ENCODE peak calls at places on chromosomes 4 and X, in five cellular contexts. F is right lobe of liver, Q is HCT116, U is astrocyte of the spinal cord, L is coronary artery. Y is an unnamed sample.

GRCh38 chr4:17077105-17077504 is 178.7 kb upstream of the LDB2 start:
- DNase-seq in F (no peak), Q (no peak), U (no peak), L (no peak), Y (no peak)

GRCh38 chr4:89640620-89641366 is 196.2 kb downstream of the SNCA start:
- DNase-seq in F (peak; percentile 61), Q (peak; percentile 68), U (peak; percentile 63), L (no peak), Y (peak; percentile 61)

GRCh38 chr4:2104556-2105345 is 45.6 kb downstream of the NAT8L start:
- DNase-seq in F (no peak), Q (no peak), U (no peak), L (no peak), Y (no peak)

GRCh38 chr4:187268940-187269339 is 545.3 kb upstream of the FAT1 start:
- DNase-seq in F (no peak), Q (no peak), U (peak; percentile 16), L (no peak), Y (no peak)

GRCh38 chr4:107219681-107220080 is 183.6 kb upstream of the DKK2 start:
- DNase-seq in F (no peak), Q (no peak), U (peak; percentile 47), L (no peak), Y (no peak)

GRCh38 chr4:102815981-102816380 is 11.4 kb downstream of the UBE2D3 start:
- DNase-seq in F (no peak), Q (no peak), U (peak; percentile 86), L (no peak), Y (no peak)

GRCh38 chrX:24294619-24295018 is 19.2 kb downstream of the SUPT20HL2 start:
- DNase-seq in F (no peak), Q (no peak), U (no peak), L (no peak), Y (no peak)

GRCh38 chrX:20593836-20594235 is 327.1 kb upstream of the RPS6KA3 start:
- DNase-seq in F (no peak), Q (no peak), U (no peak), L (no peak), Y (no peak)

GRCh38 chr4:15479089-15479912 is 9.6 kb downstream of the CC2D2A start:
- DNase-seq in F (peak; percentile 57), Q (peak; percentile 82), U (peak; percentile 90), L (peak; percentile 83), Y (no peak)

GRCh38 chr4:43089730-43090129 is 197.2 kb downstream of the GRXCR1 start:
- DNase-seq in F (no peak), Q (no peak), U (peak; percentile 77), L (no peak), Y (no peak)

GRCh38 chr4:185396724-185397402 is at the start of gene ANKRD37:
- DNase-seq in F (peak; percentile 82), Q (no peak), U (peak; percentile 69), L (peak; percentile 81), Y (no peak)

GRCh38 chr4:155608231-155608885 is 58.3 kb upstream of the GUCY1A1 start:
- DNase-seq in F (no peak), Q (no peak), U (no peak), L (no peak), Y (no peak)

GRCh38 chrX:150683536-150684146 is 9.6 kb upstream of the MTMR1 start:
- DNase-seq in F (no peak), Q (peak; percentile 12), U (peak; percentile 12), L (no peak), Y (no peak)

GRCh38 chr4:13912966-13913365 is 285.4 kb upstream of the BOD1L1 start:
- DNase-seq in F (no peak), Q (no peak), U (no peak), L (no peak), Y (no peak)

GRCh38 chr4:13665711-13666660 is 38.5 kb upstream of the BOD1L1 start:
- DNase-seq in F (no peak), Q (no peak), U (no peak), L (no peak), Y (no peak)

GRCh38 chr4:14532436-14532835 is 469.8 kb upstream of the CPEB2 start:
- DNase-seq in F (no peak), Q (no peak), U (no peak), L (no peak), Y (no peak)

GRCh38 chr4:79334341-79334740 is 8.5 kb upstream of the NAA11 start:
- DNase-seq in F (no peak), Q (no peak), U (no peak), L (no peak), Y (no peak)

GRCh38 chrX:130680164-130681035 is 222.6 kb downstream of the ENOX2 start:
- DNase-seq in F (no peak), Q (no peak), U (peak; percentile 9), L (no peak), Y (no peak)

GRCh38 chrX:23331701-23332100 is 2.9 kb upstream of the PTCHD1 start:
- DNase-seq in F (no peak), Q (no peak), U (no peak), L (no peak), Y (no peak)

GRCh38 chr4:139743027-139743426 is 77.4 kb downstream of the MGST2 start:
- DNase-seq in F (no peak), Q (no peak), U (no peak), L (no peak), Y (no peak)

GRCh38 chrX:6021316-6022091 is 207.2 kb downstream of the NLGN4X start:
- DNase-seq in F (no peak), Q (no peak), U (peak; percentile 44), L (no peak), Y (no peak)

GRCh38 chr4:33467291-33467690 is 2747.1 kb downstream of the PCDH7 start:
- DNase-seq in F (no peak), Q (no peak), U (no peak), L (no peak), Y (no peak)

GRCh38 chr4:48255130-48255958 is 14.3 kb downstream of the TEC start:
- DNase-seq in F (no peak), Q (no peak), U (no peak), L (no peak), Y (no peak)

GRCh38 chr4:176422031-176422430 is 102.3 kb downstream of the SPCS3 start:
- DNase-seq in F (no peak), Q (no peak), U (no peak), L (no peak), Y (no peak)

GRCh38 chr4:153220709-153221367 is 16.6 kb downstream of the TRIM2 start:
- DNase-seq in F (no peak), Q (no peak), U (no peak), L (no peak), Y (no peak)

GRCh38 chr4:168221298-168221697 is 97.3 kb downstream of the DDX60 start:
- DNase-seq in F (no peak), Q (no peak), U (peak; percentile 72), L (no peak), Y (no peak)

GRCh38 chrX:108699368-108699767 is 37.0 kb downstream of the IRS4 start:
- DNase-seq in F (no peak), Q (peak; percentile 16), U (peak; percentile 36), L (no peak), Y (no peak)

GRCh38 chr4:94256833-94257232 is 49.2 kb downstream of the SMARCAD1 start:
- DNase-seq in F (no peak), Q (no peak), U (no peak), L (no peak), Y (no peak)
- TF ChIP-seq CTCF in F (peak; percentile 16), Q (peak; percentile 26), U (peak; percentile 35), L (no peak), Y (peak; percentile 74)

GRCh38 chr4:37244583-37245390 is at the start of gene NWD2:
- DNase-seq in F (no peak), Q (no peak), U (peak; percentile 4), L (no peak), Y (peak; percentile 86)

GRCh38 chr4:37241646-37242045 is 2.9 kb upstream of the NWD2 start:
- DNase-seq in F (no peak), Q (no peak), U (no peak), L (no peak), Y (no peak)

GRCh38 chr4:37245391-37245954 is 930 bp downstream of the NWD2 start:
- DNase-seq in F (no peak), Q (no peak), U (peak; percentile 5), L (no peak), Y (no peak)

GRCh38 chr4:37243061-37243460 is 1.5 kb upstream of the NWD2 start:
- DNase-seq in F (no peak), Q (no peak), U (no peak), L (no peak), Y (no peak)

DNA sequence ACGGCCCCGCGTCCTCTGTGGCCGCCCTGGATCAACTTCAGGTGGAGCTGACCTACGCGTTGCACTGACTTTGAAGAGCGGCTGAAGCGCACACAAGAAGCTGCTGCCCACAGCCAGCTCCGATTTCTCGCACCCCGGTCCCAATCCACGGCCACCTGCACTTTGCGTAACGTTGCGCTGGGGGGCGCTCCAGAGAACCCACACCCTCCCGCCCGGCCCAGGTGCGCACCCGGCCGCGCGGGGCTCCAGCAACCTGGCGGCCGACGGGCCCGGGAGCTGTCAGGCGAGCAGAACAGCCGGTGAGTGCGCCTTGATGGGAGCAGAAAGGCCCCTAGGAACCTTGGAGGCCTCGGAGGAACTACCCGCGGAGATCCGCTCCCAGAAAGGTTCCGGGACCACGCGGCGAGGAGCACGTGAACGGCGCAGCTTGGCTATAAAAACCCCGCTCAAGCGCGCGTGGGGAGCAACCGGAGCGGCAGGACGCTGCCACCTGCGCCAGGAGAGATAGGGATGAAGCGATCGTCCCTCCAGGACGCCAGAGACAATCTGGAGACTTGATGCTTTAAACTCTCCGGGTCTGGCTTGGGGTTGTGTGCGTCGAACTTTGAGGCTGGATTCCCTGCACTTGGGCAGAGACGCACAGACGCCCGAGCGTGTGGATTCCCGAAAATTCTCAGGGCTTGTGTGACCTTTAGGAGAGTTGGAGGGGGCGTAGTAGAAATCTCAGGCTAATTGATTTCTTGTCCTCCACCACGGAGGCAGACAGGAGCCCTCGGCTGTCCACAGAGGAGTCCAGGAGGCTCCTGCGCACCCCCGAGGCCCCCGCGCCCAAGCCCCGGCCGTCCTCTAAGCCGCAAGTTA is 591 bp upstream of the NWD2 start:
- DNase-seq in F (no peak), Q (no peak), U (peak; percentile 4), L (no peak), Y (no peak)
- TF ChIP-seq CTCF in F (no peak), Q (no peak), U (no peak), L (no peak), Y (no peak)

GRCh38 chrX:132948648-132949260 is 9.7 kb downstream of the HS6ST2 start:
- DNase-seq in F (no peak), Q (peak; percentile 15), U (no peak), L (no peak), Y (no peak)
- TF ChIP-seq CTCF in F (no peak), Q (peak; percentile 53), U (no peak), L (no peak), Y (peak; percentile 65)

DNA sequence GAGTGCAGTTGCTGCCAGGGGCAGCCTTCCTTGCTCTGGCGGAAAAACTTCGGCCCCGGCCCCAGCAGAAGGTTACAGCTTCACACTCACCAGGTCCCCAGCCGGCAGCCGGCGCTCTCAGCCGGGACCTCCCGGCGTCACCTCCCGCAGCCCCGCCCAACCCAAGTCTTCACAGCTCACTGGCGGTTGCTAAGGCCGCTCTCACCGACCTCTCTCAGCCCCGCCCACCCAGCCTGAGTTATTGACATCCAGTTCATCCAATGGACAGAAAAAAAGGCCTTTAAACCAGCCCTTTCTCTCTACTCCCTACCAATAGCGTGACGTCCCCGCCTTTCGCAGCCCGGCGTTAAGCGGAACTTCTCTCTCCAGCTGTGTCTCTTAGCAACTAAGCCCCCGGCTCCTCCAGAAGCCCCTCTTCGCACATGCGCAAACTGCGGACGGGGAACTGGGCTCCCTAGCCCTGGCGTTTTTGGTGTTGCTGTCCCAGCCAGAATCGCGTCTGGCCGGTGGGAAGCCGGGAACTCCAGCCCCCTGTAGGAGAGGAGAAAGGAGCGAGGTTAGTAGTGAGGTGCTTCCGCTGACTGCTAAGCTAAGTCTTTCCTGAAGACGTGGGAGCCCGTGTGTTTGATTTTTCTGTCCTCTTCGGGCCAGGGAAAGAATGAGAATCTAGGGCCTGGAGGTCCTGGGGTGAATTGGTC is at the start of gene BBS12:
- DNase-seq in F (peak; percentile 98), Q (peak; percentile 98), U (peak; percentile 100), L (peak; percentile 99), Y (peak; percentile 99)
- TF ChIP-seq CTCF in F (peak; percentile 35), Q (peak; percentile 38), U (peak; percentile 62), L (no peak), Y (peak; percentile 73)